ENCODE peak calls at places on chromosomes 11 and 22, in seven cellular contexts. M is tibial nerve, Z is ovary, X is SK-N-SH, E is stomach, O is upper lobe of left lung, U is A549. A is an unnamed sample. For H3K4me1, the result is how much of the 10 kb centered on the place peaks cover.

GRCh38 chr11:1919428-1920127 is at the start of gene TNNT3:
- DNase-seq in O (no peak), M (no peak), U (no peak), X (peak), Z (no peak), E (no peak), A (no peak)

GRCh38 chr11:28697920-28698827 is 590.0 kb downstream of the METTL15 start:
- DNase-seq in X (peak), M (peak), Z (peak), U (peak), O (peak), E (peak), A (no peak)

GRCh38 chr22:32331918-32332725 is 25.5 kb upstream of the RFPL3 start:
- DNase-seq in M (no peak), Z (no peak), E (peak), X (no peak), O (no peak), U (no peak), A (no peak)

GRCh38 chr22:30876221-30876751 is 92.3 kb downstream of the MORC2 start:
- DNase-seq in X (peak), M (no peak), U (no peak), E (no peak), Z (peak), O (no peak), A (no peak)

GRCh38 chr11:57073121-57073520 is 84.4 kb downstream of the OR5AK2 start:
- DNase-seq in E (no peak), U (no peak), Z (no peak), M (no peak), O (no peak), X (no peak), A (no peak)

GRCh38 chr11:27097538-27097937 is 56.9 kb downstream of the BBOX1 start:
- DNase-seq in U (no peak), M (no peak), E (no peak), X (no peak), O (no peak), Z (no peak), A (no peak)

GRCh38 chr11:107215006-107215405 is 196.7 kb upstream of the GUCY1A2 start:
- DNase-seq in O (no peak), M (no peak), Z (no peak), U (no peak), E (no peak), X (no peak), A (no peak)

GRCh38 chr22:49212002-49212401 is 615.7 kb downstream of the BRD1 start:
- DNase-seq in X (no peak), M (no peak), U (no peak), Z (no peak), E (peak), O (peak), A (no peak)

GRCh38 chr11:13885083-13885482 is 77.4 kb upstream of the SPON1 start:
- DNase-seq in O (peak), X (no peak), Z (no peak), E (no peak), U (no peak), M (no peak), A (no peak)

GRCh38 chr11:9016916-9017642 is 13.3 kb upstream of the NRIP3 start:
- DNase-seq in M (no peak), X (no peak), O (no peak), Z (no peak), U (no peak), E (no peak), A (peak)

GRCh38 chr11:17972987-17973386 is 39.9 kb downstream of the SERGEF start:
- DNase-seq in M (no peak), E (no peak), X (peak), O (peak), U (peak), Z (peak), A (no peak)

GRCh38 chr11:74437441-74437840 is 29.9 kb downstream of the KCNE3 start:
- DNase-seq in U (no peak), Z (no peak), M (no peak), O (no peak), E (no peak), X (no peak), A (no peak)

GRCh38 chr11:2993000-2993330 is 836 bp upstream of the NAP1L4 start:
- DNase-seq in E (no peak), Z (no peak), O (no peak), U (peak), X (no peak), M (no peak), A (no peak)

GRCh38 chr11:99370557-99371200 is 349.9 kb downstream of the CNTN5 start:
- DNase-seq in X (no peak), E (no peak), U (no peak), M (no peak), Z (no peak), O (no peak), A (no peak)

GRCh38 chr11:6742260-6742659 is 29.5 kb downstream of the OR2AG2 start:
- DNase-seq in M (no peak), E (no peak), Z (no peak), O (no peak), U (no peak), X (no peak), A (no peak)

GRCh38 chr11:63768232-63769043 is at the start of gene ZFTA:
- DNase-seq in Z (peak), M (peak), O (peak), U (peak), E (peak), X (peak), A (no peak)

GRCh38 chr11:63770763-63771162 is 2.2 kb upstream of the ZFTA start:
- DNase-seq in O (peak), U (no peak), E (no peak), X (no peak), Z (no peak), M (no peak), A (no peak)

GRCh38 chr11:63767415-63768231 is 952 bp downstream of the ZFTA start:
- DNase-seq in Z (peak), E (no peak), U (peak), X (peak), O (peak), M (peak), A (no peak)

GRCh38 chr11:63769719-63770443 is 1.3 kb upstream of the ZFTA start:
- DNase-seq in M (no peak), E (no peak), X (no peak), U (no peak), Z (peak), O (no peak), A (no peak)

GRCh38 chr11:63769044-63769718 is 606 bp upstream of the ZFTA start:
- DNase-seq in X (peak), M (no peak), U (no peak), O (no peak), Z (peak), E (no peak), A (no peak)
- TF ChIP-seq EP300 in X (no peak), M (no peak), U (no peak), O (no peak), Z (no peak), E (no peak), A (no peak)

DNA sequence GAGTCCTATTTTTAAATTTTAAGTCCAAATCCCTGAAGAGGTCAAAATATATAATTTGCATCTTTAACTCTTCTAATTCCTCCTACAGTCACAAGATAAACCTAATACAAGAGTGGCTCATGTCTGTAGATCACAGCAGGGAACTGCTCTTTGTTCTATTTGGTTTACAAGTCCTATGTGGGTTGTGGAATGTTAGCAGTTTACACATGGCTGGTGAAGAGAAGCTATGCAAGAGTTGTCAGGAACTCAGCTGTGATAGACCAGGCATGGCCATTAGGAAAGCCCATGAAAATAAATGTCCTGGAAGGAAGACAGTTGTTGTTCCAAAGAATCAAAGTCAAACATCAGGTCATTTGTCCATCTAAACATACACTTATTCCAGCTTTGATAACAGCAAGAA is 312.4 kb upstream of the PITPNB start:
- DNase-seq in X (no peak), Z (no peak), U (no peak), O (no peak), E (no peak), M (no peak), A (no peak)
- H3K4me1 ChIP-seq in X (under half), Z (under half), U (under half), O (under half), E (under half), M (under half), A (under half)

GRCh38 chr11:66438504-66439466 is at the start of gene MRPL11:
- DNase-seq in Z (peak), E (peak), O (peak), M (peak), U (peak), X (peak), A (peak)
- TF ChIP-seq EP300 in Z (no peak), E (no peak), O (no peak), M (no peak), U (no peak), X (no peak), A (no peak)

DNA sequence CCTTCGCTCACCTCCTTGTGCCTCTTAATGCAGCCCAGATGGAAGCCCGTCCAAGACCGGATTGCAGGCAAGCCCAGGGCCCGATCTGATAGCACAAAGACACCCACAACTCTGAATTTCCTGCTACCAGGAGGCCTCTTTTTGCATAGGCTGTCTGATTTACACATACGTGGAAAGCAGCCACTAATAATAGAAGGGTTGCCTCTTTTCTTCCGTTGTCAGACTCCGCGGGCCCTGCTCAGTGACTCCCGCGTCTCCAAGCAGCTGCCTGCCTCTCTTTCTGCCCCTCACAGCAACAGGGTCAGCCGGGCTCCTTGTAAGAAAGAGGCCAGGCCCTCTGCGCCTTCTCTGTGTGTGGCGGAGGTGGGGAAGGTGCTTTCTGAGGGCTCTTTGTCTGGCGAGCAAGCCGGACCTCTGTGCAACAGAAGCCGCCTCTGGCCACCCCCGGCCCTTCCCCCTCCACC is 26.7 kb downstream of the FLI1 start:
- DNase-seq in O (no peak), E (peak), X (no peak), U (no peak), Z (no peak), M (no peak), A (no peak)
- H3K4me1 ChIP-seq in O (half or more), E (half or more), X (under half), U (under half), Z (under half), M (under half), A (half or more)

DNA sequence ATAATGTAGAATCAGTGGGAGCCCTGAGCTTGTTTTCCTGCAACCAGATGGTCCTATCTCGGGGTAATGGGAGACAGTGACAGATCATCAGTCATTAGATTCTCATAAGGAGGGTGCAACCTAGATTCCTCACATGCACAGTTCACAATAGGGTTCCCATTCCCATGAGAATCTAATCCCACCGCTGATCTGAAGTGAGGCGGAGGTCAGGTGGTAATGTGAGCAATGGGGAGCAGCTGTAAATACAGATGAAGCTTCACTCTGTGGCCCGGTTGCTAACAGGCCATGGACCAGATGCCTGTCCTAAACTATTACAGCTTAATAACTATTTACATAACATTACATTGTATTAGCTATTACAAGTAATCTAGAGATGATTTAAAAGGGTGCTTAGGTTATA is 17.0 kb downstream of the DIXDC1 start:
- DNase-seq in O (no peak), X (no peak), Z (no peak), U (no peak), M (no peak), E (no peak), A (no peak)
- TF ChIP-seq EP300 in O (no peak), X (no peak), Z (no peak), U (no peak), M (no peak), E (no peak), A (no peak)

GRCh38 chr11:96260067-96260511 is 82.9 kb downstream of the MAML2 start:
- DNase-seq in M (no peak), O (no peak), Z (no peak), E (no peak), U (no peak), X (no peak), A (no peak)

GRCh38 chr11:96256604-96257003 is 86.4 kb downstream of the MAML2 start:
- DNase-seq in Z (no peak), X (no peak), M (no peak), O (no peak), E (no peak), U (no peak), A (no peak)

GRCh38 chr11:96257036-96257435 is 86.0 kb downstream of the MAML2 start:
- DNase-seq in Z (no peak), O (no peak), E (no peak), X (no peak), M (no peak), U (no peak), A (no peak)

GRCh38 chr11:96259053-96259837 is 83.8 kb downstream of the MAML2 start:
- DNase-seq in M (no peak), O (no peak), X (no peak), Z (no peak), E (no peak), U (peak), A (no peak)

DNA sequence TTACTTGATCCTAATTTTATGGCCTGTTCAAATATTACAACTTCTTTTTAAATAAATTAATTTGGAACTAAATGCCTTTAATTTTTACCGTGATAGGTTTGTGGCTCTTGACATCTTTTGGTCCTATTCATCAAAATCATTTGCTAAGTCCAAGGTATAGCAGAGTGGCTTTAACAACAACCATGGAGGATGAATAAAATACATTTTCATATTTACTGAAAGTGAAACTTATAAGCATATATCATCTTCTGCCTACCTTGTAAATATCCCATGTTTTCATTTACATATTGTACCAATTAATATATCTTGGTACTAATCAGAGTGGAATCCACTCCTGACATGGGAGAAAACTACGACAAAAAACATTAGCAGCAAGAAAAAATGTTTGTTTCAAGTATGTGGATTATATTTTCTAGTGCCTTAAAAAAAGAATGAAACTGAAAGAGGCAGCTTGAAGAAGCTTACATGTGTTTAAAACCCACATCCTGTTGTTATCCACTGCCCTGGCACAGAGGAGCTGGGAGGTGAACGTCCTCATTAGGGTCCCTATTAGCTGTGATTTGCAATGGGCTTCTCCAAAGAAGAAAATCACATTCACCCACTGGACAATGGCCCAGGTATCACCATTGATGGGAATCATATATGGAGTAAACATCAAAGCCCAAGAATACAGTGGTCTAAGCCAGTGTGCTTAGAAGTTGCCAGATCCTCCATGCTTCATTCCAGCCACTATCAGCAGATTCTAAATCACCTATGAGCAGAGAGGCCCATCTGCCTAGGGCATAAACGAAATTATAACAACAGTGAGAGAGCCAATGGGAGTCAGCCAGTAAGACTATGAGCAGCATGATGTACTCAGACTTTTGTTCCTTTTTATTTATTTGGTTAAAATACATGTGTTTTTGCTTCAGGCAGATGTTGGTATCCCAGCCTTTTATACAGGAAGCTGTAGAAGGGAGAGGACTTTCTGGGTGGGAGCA is 84.7 kb downstream of the MAML2 start:
- DNase-seq in U (no peak), E (no peak), X (no peak), O (no peak), Z (no peak), M (no peak), A (no peak)
- H3K4me1 ChIP-seq in U (under half), E (under half), X (half or more), O (half or more), Z (under half), M (under half), A (half or more)

DNA sequence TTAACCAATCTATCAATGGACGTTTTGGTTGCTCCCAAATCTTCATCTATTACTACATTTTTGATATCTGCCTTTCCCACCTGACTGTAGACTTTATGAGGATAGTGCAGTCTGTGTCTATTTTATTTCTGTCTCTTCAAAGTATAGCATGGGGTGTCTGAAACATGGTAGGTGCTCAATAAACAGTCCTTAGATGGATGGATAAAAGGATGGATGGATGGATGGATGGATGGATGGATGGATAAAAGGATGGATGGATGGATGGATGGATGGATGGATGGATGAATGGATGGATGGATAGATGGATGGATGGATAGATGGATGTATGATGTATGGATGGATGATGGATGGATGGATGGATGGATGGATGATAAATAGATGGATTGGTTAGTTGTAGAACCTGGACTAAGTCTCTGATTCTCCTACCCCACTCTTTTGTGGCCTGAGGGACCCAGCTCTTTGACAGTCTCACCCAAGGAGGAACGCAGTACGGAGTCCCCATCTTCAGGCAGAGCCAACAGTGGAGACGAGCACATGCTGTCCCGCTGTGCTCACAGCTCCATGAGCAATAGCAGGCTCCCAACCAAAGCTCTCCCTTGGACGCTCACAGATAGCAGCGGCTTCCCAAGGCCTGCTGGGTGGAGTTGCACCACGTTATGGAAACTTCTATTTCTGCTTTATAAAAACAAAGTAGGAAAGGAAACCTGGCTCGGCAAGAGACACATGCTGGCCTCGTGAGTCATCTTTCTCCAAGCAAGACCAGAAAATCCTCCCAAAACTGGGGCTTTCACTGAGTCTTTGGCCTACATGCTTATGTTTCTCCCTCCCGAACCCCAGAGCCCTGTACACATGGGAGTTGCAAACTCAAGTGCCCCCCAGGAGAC is 448.0 kb downstream of the MIAT start:
- DNase-seq in X (no peak), M (peak), E (peak), O (no peak), Z (peak), U (no peak), A (no peak)
- TF ChIP-seq EP300 in X (no peak), M (peak), E (peak), O (no peak), Z (no peak), U (no peak), A (peak)

GRCh38 chr22:48096846-48097665 is 1334.6 kb downstream of the TBC1D22A start:
- DNase-seq in X (no peak), M (no peak), O (no peak), Z (no peak), E (no peak), U (no peak), A (no peak)

GRCh38 chr22:48097723-48098122 is 1335.3 kb downstream of the TBC1D22A start:
- DNase-seq in Z (no peak), U (no peak), M (no peak), X (no peak), O (no peak), E (no peak), A (no peak)

GRCh38 chr22:48093981-48094380 is 1331.5 kb downstream of the TBC1D22A start:
- DNase-seq in E (no peak), M (no peak), X (no peak), U (no peak), O (no peak), Z (no peak), A (no peak)

GRCh38 chr22:48098243-48098935 is 1335.9 kb downstream of the TBC1D22A start:
- DNase-seq in X (no peak), Z (no peak), O (no peak), M (no peak), U (no peak), E (no peak), A (no peak)

GRCh38 chr22:48096411-48096810 is 1334.0 kb downstream of the TBC1D22A start:
- DNase-seq in Z (no peak), X (no peak), O (no peak), M (no peak), U (no peak), E (no peak), A (no peak)
- H3K4me1 ChIP-seq in Z (under half), X (under half), O (under half), M (under half), U (under half), E (under half), A (under half)